ENCODE peak calls at places on chromosomes 13 and 19, in eight cellular contexts. Q is stomach, S is gastrocnemius medialis, Y is PC-3, I is nephron progenitor cell, D is A549, E is testis, A is dorsolateral prefrontal cortex. M is an unnamed sample.

GRCh38 chr19:56253737-56254136 is 18.8 kb upstream of the EDDM13 start:
- DNase-seq in Q (no peak), S (no peak), Y (peak), I (no peak), D (peak), E (no peak), A (no peak), M (peak)

GRCh38 chr13:78420814-78421213 is 182.5 kb downstream of the POU4F1 start:
- DNase-seq in Q (no peak), S (no peak), Y (no peak), I (no peak), D (no peak), E (no peak), A (no peak), M (no peak)

GRCh38 chr13:112102243-112102642 is 35.3 kb downstream of the SOX1 start:
- DNase-seq in Q (no peak), S (no peak), Y (peak), I (no peak), D (no peak), E (no peak), A (no peak), M (no peak)

GRCh38 chr13:77386880-77387606 is 60.1 kb upstream of the MYCBP2 start:
- DNase-seq in Q (no peak), S (peak), Y (peak), I (no peak), D (peak), E (no peak), A (no peak), M (peak)

GRCh38 chr13:50227356-50227755 is 212.1 kb downstream of the KCNRG start:
- DNase-seq in Q (no peak), S (no peak), Y (no peak), I (no peak), D (no peak), E (no peak), A (no peak), M (no peak)

GRCh38 chr19:29326849-29327840 is 114.2 kb upstream of the UQCRFS1 start:
- DNase-seq in Q (no peak), S (no peak), Y (no peak), I (no peak), D (no peak), E (no peak), A (no peak), M (no peak)

GRCh38 chr19:46350758-46351159 is 3.9 kb downstream of the PPP5C start:
- DNase-seq in Q (no peak), S (no peak), Y (no peak), I (no peak), D (no peak), E (no peak), A (no peak), M (no peak)

GRCh38 chr13:99911965-99912566 is 59.5 kb downstream of the ZIC5 start:
- DNase-seq in Q (no peak), S (no peak), Y (no peak), I (no peak), D (no peak), E (no peak), A (no peak), M (no peak)

GRCh38 chr19:23415561-23416191 is 20.4 kb upstream of the ZNF91 start:
- DNase-seq in Q (no peak), S (no peak), Y (no peak), I (peak), D (no peak), E (peak), A (no peak), M (no peak)

GRCh38 chr19:33225458-33225925 is at the start of gene SLC7A10:
- DNase-seq in Q (no peak), S (no peak), Y (no peak), I (peak), D (no peak), E (no peak), A (no peak), M (no peak)

GRCh38 chr19:33224694-33225457 is 774 bp downstream of the SLC7A10 start:
- DNase-seq in Q (no peak), S (no peak), Y (no peak), I (no peak), D (no peak), E (no peak), A (no peak), M (no peak)

GRCh38 chr19:33227870-33228599 is 2.4 kb upstream of the SLC7A10 start:
- DNase-seq in Q (no peak), S (no peak), Y (no peak), I (no peak), D (no peak), E (no peak), A (no peak), M (no peak)

GRCh38 chr19:33227242-33227650 is 1.6 kb upstream of the SLC7A10 start:
- DNase-seq in Q (no peak), S (no peak), Y (no peak), I (no peak), D (no peak), E (no peak), A (no peak), M (no peak)

DNA sequence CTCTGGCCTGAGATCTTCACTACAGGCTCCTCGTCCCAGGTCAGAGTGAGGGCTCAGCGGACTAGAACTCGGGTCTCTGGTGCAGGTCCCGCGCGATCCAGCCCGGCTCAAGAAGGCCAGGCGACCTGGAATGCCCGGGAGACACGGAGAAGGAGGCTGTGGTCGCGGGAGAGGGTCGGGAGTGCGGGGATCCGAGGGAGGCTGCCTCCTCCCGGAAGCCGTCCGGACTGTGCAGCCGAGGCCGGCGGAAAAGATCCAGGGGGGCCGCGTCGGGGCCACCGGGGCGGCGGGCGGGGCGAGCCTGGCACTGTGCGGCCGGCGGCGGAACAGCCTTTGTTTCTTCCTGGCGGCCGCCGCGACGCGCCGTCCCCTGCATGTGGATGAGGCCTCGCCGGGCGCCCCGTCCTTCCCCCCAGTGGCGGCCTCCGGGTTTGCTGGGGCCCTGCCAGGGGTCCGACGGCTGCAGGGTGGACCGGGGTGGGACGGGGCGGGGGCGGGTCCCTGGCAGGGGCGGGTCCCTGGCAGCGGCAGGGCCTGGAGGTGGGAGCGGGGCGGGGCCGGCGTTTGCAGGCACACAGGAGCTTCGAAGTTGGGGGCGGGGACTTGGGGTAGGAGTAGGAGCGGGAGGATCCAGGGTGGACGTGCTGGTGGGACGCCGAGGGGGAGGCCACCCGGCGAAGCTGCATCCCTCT is 1.0 kb upstream of the SLC7A10 start:
- DNase-seq in Q (peak), S (no peak), Y (no peak), I (peak), D (peak), E (peak), A (no peak), M (no peak)
- TF ChIP-seq CTCF in Q (no peak), S (no peak), Y (no peak), I (no peak), D (no peak), E (no peak), A (no peak), M (no peak)

GRCh38 chr19:2112516-2113320 is 16.0 kb downstream of the IZUMO4 start:
- DNase-seq in Q (no peak), S (no peak), Y (no peak), I (no peak), D (no peak), E (no peak), A (no peak), M (no peak)

GRCh38 chr19:2111886-2112285 is 15.2 kb downstream of the IZUMO4 start:
- DNase-seq in Q (no peak), S (no peak), Y (no peak), I (no peak), D (no peak), E (no peak), A (no peak), M (no peak)

GRCh38 chr19:2111425-2111824 is 14.7 kb downstream of the IZUMO4 start:
- DNase-seq in Q (no peak), S (no peak), Y (no peak), I (no peak), D (no peak), E (no peak), A (no peak), M (no peak)

GRCh38 chr19:2109278-2109864 is 12.7 kb downstream of the IZUMO4 start:
- DNase-seq in Q (no peak), S (no peak), Y (no peak), I (no peak), D (no peak), E (no peak), A (no peak), M (no peak)

DNA sequence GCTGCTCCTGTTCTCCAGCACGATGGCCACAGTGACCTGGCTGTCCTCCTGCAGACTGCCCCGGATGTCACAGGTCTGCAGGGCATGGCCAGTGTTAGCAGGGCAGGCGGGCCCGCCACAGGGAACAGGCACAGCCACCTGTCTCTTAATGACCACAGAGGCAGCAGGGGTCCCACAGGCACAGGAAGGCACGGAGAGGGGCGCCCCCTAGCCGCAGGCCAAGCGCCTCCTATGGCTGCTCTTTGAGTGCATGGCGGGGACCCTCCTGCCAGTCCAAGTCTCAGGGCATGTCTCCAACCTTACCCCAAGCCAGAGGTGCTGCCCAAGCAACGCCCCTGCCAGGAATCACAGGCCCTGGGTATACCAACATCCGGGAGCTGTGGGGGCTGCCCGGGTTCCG is 14.1 kb downstream of the IZUMO4 start:
- DNase-seq in Q (no peak), S (no peak), Y (no peak), I (no peak), D (no peak), E (no peak), A (no peak), M (no peak)
- TF ChIP-seq CTCF in Q (no peak), S (no peak), Y (peak), I (no peak), D (no peak), E (no peak), A (no peak), M (no peak)

GRCh38 chr13:73733691-73734090 is 400.5 kb downstream of the KLF12 start:
- DNase-seq in Q (no peak), S (no peak), Y (no peak), I (no peak), D (no peak), E (no peak), A (no peak), M (no peak)
- TF ChIP-seq CTCF in Q (no peak), S (no peak), Y (no peak), I (no peak), D (no peak), E (no peak), A (no peak), M (no peak)

DNA sequence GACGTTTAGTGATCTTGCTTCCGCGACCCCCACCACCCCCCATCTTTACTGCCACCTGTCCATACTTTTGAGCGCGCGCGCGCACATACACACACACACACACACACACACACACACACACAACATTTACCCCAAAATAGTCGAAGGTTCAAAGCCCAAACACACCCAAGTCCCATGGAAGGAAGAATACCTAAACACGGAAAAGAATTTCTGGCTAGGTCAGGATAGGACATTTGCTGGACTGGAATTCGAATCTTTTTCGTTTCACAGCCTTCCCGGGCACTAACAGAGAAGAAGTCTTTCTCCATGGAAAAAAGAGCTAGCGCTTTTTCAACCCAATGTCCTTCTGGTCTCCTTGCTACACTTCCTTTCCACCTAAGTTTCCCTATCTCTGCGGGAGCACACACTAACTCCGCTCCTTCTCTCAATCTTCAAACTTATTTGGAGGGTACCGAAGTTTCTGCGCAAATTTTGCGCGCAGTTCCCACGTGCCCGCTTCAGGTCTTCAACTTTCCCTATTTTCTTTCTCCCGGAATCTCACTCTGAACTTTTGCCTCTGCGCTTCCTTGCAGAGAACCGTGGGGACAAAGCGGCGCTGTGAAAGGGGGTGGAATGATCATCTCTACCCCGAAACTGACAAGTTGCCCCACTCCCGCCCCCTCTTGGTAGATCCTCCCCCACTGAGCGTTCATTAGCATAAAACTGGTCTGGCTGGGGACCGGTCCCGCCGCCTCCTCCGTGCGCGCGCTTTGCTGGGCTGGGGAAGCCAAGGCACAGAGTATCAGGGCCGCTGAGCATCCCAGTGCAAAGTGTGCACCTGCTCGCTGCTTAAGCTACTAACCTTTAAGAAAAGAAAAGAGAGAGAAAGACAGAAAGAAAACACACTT is 2.7 kb downstream of the DACH1 start:
- DNase-seq in Q (no peak), S (no peak), Y (no peak), I (peak), D (no peak), E (peak), A (peak), M (no peak)
- TF ChIP-seq CTCF in Q (no peak), S (no peak), Y (no peak), I (no peak), D (no peak), E (no peak), A (no peak), M (no peak)

M was measured in HFFc6.